ENCODE peak calls at places on chromosomes 11 and 22, in seven cellular contexts. R is dorsolateral prefrontal cortex, H is aorta, Z is tibial artery, A is psoas muscle, M is IMR-90, U is SJCRH30. C is an unnamed sample.
A peak's percentile ranks its signal among the peaks of the same experiment; 100 is the strongest.

GRCh38 chr11:71251159-71251721 is 1.1 kb downstream of the SHANK2 start:
- DNase-seq in A (no peak), U (no peak), R (no peak), M (no peak), H (no peak), Z (no peak), C (no peak)

GRCh38 chr11:127070808-127071207 is 70.2 kb upstream of the KIRREL3 start:
- DNase-seq in R (no peak), M (no peak), A (no peak), Z (no peak), H (no peak), U (no peak), C (no peak)

GRCh38 chr11:26743622-26744021 is 21.8 kb upstream of the SLC5A12 start:
- DNase-seq in U (no peak), H (no peak), A (no peak), R (no peak), Z (no peak), M (no peak), C (no peak)

GRCh38 chr11:122778148-122778547 is 60.2 kb upstream of the CRTAM start:
- DNase-seq in H (no peak), R (no peak), Z (no peak), U (no peak), M (peak; percentile 65), A (no peak), C (no peak)

GRCh38 chr11:2434008-2434407 is 10.3 kb downstream of the TRPM5 start:
- DNase-seq in U (no peak), Z (no peak), A (no peak), H (peak; percentile 25), R (peak; percentile 25), M (no peak), C (no peak)

GRCh38 chr11:76664578-76665061 is 5.9 kb downstream of the LRRC32 start:
- DNase-seq in R (no peak), U (peak; percentile 51), Z (peak; percentile 66), M (no peak), H (peak; percentile 57), A (no peak), C (no peak)

GRCh38 chr22:37516456-37516855 is 2.8 kb downstream of the CARD10 start:
- DNase-seq in H (no peak), A (no peak), R (no peak), M (no peak), Z (no peak), U (no peak), C (no peak)

GRCh38 chr22:49297286-49297870 is 530.3 kb downstream of the BRD1 start:
- DNase-seq in M (no peak), Z (no peak), A (no peak), U (no peak), H (peak; percentile 51), R (no peak), C (no peak)

GRCh38 chr11:100576044-100577021 is 110.8 kb upstream of the ARHGAP42 start:
- DNase-seq in Z (no peak), M (peak; percentile 73), R (no peak), U (peak; percentile 17), A (no peak), H (no peak), C (no peak)

GRCh38 chr11:9741260-9741659 is 77.4 kb downstream of the SWAP70 start:
- DNase-seq in H (no peak), R (no peak), M (no peak), Z (no peak), U (no peak), A (no peak), C (no peak)

GRCh38 chr22:29625090-29625825 is 21.8 kb downstream of the NF2 start:
- DNase-seq in U (peak; percentile 29), A (peak; percentile 30), R (peak; percentile 53), H (no peak), Z (no peak), M (peak; percentile 85), C (peak; percentile 40)

GRCh38 chr22:44838316-44839016 is 86.1 kb downstream of the ARHGAP8 start:
- DNase-seq in R (no peak), A (no peak), M (no peak), Z (no peak), H (no peak), U (peak; percentile 48), C (no peak)

GRCh38 chr11:74696932-74697687 is 34.1 kb downstream of the CHRDL2 start:
- DNase-seq in A (peak; percentile 85), Z (peak; percentile 93), H (peak; percentile 94), U (no peak), R (no peak), M (peak; percentile 96), C (no peak)

GRCh38 chr11:11416502-11416901 is 63.5 kb upstream of the CSNK2A3 start:
- DNase-seq in Z (no peak), H (no peak), M (peak; percentile 45), A (no peak), R (no peak), U (peak; percentile 67), C (no peak)

GRCh38 chr11:93005239-93005638 is 35.8 kb downstream of the MTNR1B start:
- DNase-seq in R (no peak), Z (no peak), U (peak; percentile 79), H (no peak), A (no peak), M (peak; percentile 63), C (no peak)

GRCh38 chr11:75924966-75925784 is 110.2 kb downstream of the UVRAG start:
- DNase-seq in A (no peak), Z (no peak), U (no peak), M (no peak), H (peak; percentile 51), R (no peak), C (no peak)

GRCh38 chr22:24284747-24285203 is 14.1 kb downstream of the SPECC1L start:
- DNase-seq in A (no peak), U (no peak), M (peak; percentile 53), Z (no peak), H (no peak), R (no peak), C (no peak)

GRCh38 chr11:26377619-26378018 is 45.7 kb downstream of the ANO3 start:
- DNase-seq in U (no peak), R (no peak), A (no peak), M (no peak), Z (no peak), H (no peak), C (no peak)

GRCh38 chr11:44539971-44540370 is 25.5 kb upstream of the CD82 start:
- DNase-seq in Z (no peak), M (no peak), R (no peak), H (no peak), A (no peak), U (no peak), C (no peak)

GRCh38 chr22:38758276-38758945 is 2.6 kb upstream of the SUN2 start:
- DNase-seq in A (no peak), H (no peak), U (no peak), M (no peak), R (no peak), Z (no peak), C (peak; percentile 80)

GRCh38 chr11:59573216-59573615 is 42.4 kb downstream of the OSBP start:
- DNase-seq in A (no peak), M (peak; percentile 94), R (no peak), Z (no peak), U (no peak), H (no peak), C (no peak)

GRCh38 chr11:17073370-17074027 is 4.0 kb downstream of the RPS13 start:
- DNase-seq in R (no peak), M (no peak), H (no peak), Z (no peak), U (no peak), A (no peak), C (no peak)
- H3K27ac ChIP-seq in R (no peak overlapping the region), M (no peak overlapping the region), H (no peak overlapping the region), Z (no peak overlapping the region), U (no peak overlapping the region), A (peak overlapping the region; percentile 11), C (no peak overlapping the region)

DNA sequence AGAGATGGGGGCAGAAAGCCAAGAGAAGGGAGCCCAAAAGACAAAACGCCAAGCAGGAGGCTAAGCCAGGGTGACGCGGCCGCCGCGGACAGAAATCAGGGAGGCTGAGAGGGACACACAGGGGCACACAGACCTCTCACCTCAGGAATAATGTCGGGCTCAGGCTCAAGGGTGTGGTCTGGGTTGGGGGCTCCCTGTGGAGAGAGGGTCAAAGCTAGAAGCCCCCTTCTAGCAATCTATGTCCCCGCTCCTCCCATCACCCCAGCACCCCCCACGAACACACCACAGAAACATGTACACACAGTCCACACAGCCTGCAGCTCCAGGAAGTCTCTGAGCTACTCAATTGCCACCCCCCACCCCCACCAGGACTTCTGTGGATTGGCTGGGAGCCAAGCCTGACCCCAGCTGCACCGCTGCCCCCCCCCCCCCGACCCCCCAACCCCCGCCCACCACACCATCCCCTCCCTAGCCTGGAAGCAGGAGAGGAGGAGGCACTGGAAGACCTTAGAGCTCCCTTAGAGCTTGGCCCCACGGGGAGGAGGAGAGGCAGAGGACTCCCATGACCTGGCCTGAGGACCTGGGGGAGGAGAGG is 6.9 kb downstream of the BCL9L start:
- DNase-seq in A (no peak), U (no peak), Z (no peak), H (no peak), R (no peak), M (peak; percentile 43), C (no peak)
- H3K4me3 ChIP-seq in A (peak overlapping the region; percentile 96), U (peak overlapping the region; percentile 12), Z (peak overlapping the region; percentile 91), H (no peak overlapping the region), R (peak overlapping the region; percentile 30), M (peak overlapping the region; percentile 15), C (peak overlapping the region; percentile 99)

GRCh38 chr11:130124096-130124495 is 35.5 kb upstream of the ST14 start:
- DNase-seq in M (peak; percentile 89), R (no peak), H (peak; percentile 83), U (no peak), Z (peak; percentile 90), A (peak; percentile 87), C (no peak)
- H3K27ac ChIP-seq in M (peak overlapping the region; percentile 13), R (peak overlapping the region; percentile 2), H (no peak overlapping the region), U (no peak overlapping the region), Z (peak overlapping the region; percentile 71), A (peak overlapping the region; percentile 56), C (no peak overlapping the region)

GRCh38 chr11:62804310-62805043 is 763 bp downstream of the NXF1 start:
- DNase-seq in U (no peak), M (peak; percentile 55), Z (no peak), R (no peak), A (no peak), H (no peak), C (no peak)

GRCh38 chr11:62810748-62811147 is 5.5 kb upstream of the NXF1 start:
- DNase-seq in A (no peak), U (no peak), M (no peak), R (no peak), H (no peak), Z (no peak), C (no peak)

GRCh38 chr11:62805044-62805892 is at the start of gene NXF1:
- DNase-seq in A (peak; percentile 94), R (peak; percentile 94), H (peak; percentile 98), M (peak; percentile 92), Z (peak; percentile 96), U (peak; percentile 91), C (peak; percentile 94)

GRCh38 chr11:62805991-62806441 is 776 bp upstream of the NXF1 start:
- DNase-seq in R (no peak), H (no peak), M (no peak), A (no peak), Z (no peak), U (no peak), C (no peak)

DNA sequence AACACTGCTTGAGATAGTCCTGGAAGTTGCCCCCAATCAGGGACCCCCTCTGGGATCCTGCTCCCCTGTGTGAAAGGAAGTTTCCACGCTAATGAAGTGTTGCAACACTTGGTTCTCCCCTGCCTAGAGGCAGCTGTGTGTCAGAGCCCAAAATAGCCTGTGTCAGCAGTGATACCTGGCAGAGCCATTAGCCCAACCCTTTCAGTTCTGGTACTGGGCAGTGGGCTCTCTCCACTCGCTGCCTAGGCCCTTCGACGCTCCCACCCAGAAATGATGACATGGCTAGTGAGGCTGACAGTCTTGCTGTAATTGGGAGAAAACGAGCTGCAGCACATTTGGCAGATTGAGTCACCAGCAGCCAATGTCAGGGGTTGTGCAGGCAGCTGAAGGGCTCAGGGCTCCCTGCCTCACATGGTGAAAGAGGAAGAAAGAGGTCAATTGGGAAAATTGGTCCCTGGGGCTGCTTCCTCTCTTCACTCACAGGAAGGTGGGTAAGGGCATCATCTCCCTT is 1.4 kb upstream of the NXF1 start:
- DNase-seq in A (peak; percentile 43), U (no peak), M (peak; percentile 48), Z (no peak), H (no peak), R (no peak), C (no peak)
- H3K4me3 ChIP-seq in A (peak overlapping the region; percentile 95), U (no peak overlapping the region), M (no peak overlapping the region), Z (no peak overlapping the region), H (no peak overlapping the region), R (no peak overlapping the region), C (no peak overlapping the region)